ENCODE peak calls at places on chromosomes 13 and 19, in six cellular contexts. D, T, A, U, R and K are unnamed samples.

GRCh38 chr19:383922-384800 is 24.8 kb downstream of the C2CD4C start:
- DNase-seq in D (peak), T (peak), A (no peak), U (no peak), R (peak), K (no peak)

GRCh38 chr19:18208098-18208951 is 4.5 kb upstream of the RAB3A start:
- DNase-seq in D (peak), T (peak), A (no peak), U (peak), R (no peak), K (no peak)

GRCh38 chr19:46431824-46432223 is 3.1 kb upstream of the PNMA8C start:
- DNase-seq in D (peak), T (peak), A (no peak), U (no peak), R (no peak), K (no peak)

GRCh38 chr13:109427695-109428094 is 358.7 kb downstream of the IRS2 start:
- DNase-seq in D (peak), T (no peak), A (no peak), U (no peak), R (no peak), K (no peak)

GRCh38 chr19:29372461-29372860 is 153.3 kb upstream of the VSTM2B start:
- DNase-seq in D (no peak), T (no peak), A (no peak), U (no peak), R (no peak), K (no peak)

GRCh38 chr13:112346173-112346898 is 29.8 kb upstream of the SPACA7 start:
- DNase-seq in D (peak), T (no peak), A (no peak), U (no peak), R (no peak), K (no peak)

GRCh38 chr19:18428837-18429674 is 8.9 kb downstream of the ISYNA1 start:
- DNase-seq in D (peak), T (peak), A (no peak), U (peak), R (no peak), K (peak)

GRCh38 chr13:102035969-102036368 is 365.9 kb downstream of the FGF14 start:
- DNase-seq in D (no peak), T (no peak), A (no peak), U (no peak), R (no peak), K (no peak)

GRCh38 chr13:50843256-50844043 is at the start of gene DLEU7:
- DNase-seq in D (peak), T (no peak), A (no peak), U (no peak), R (no peak), K (no peak)

GRCh38 chr19:44575116-44575700 is 38.2 kb upstream of the IGSF23 start:
- DNase-seq in D (no peak), T (no peak), A (no peak), U (no peak), R (no peak), K (no peak)

GRCh38 chr13:80040977-80041310 is 300.0 kb downstream of the SPRY2 start:
- DNase-seq in D (no peak), T (no peak), A (no peak), U (no peak), R (no peak), K (no peak)

GRCh38 chr19:54439174-54439851 is 9.7 kb upstream of the LENG8 start:
- DNase-seq in D (peak), T (no peak), A (no peak), U (no peak), R (peak), K (no peak)

GRCh38 chr13:101417043-101417406 is 717 bp upstream of the NALCN start:
- DNase-seq in D (no peak), T (no peak), A (no peak), U (no peak), R (no peak), K (no peak)

GRCh38 chr19:54162241-54162805 is 2.8 kb upstream of the LENG1 start:
- DNase-seq in D (peak), T (peak), A (peak), U (peak), R (peak), K (peak)

GRCh38 chr13:35984776-35985453 is 146.3 kb downstream of the DCLK1 start:
- DNase-seq in D (peak), T (no peak), A (no peak), U (no peak), R (no peak), K (no peak)

GRCh38 chr13:63206431-63206830 is 1790.8 kb upstream of the PCDH20 start:
- DNase-seq in D (no peak), T (no peak), A (no peak), U (no peak), R (no peak), K (no peak)

GRCh38 chr19:48835734-48836088 is 580 bp downstream of the HSD17B14 start:
- DNase-seq in D (peak), T (peak), A (peak), U (peak), R (peak), K (peak)

GRCh38 chr13:31631716-31632115 is 107.6 kb upstream of the RXFP2 start:
- DNase-seq in D (peak), T (no peak), A (no peak), U (no peak), R (no peak), K (no peak)

GRCh38 chr19:4267101-4267900 is 11.8 kb upstream of the SHD start:
- DNase-seq in D (peak), T (peak), A (peak), U (peak), R (peak), K (peak)

GRCh38 chr13:85236431-85236830 is 562.8 kb downstream of the SLITRK6 start:
- DNase-seq in D (no peak), T (no peak), A (no peak), U (no peak), R (no peak), K (no peak)

GRCh38 chr19:41311072-41311471 is 1.1 kb downstream of the CCDC97 start:
- DNase-seq in D (no peak), T (no peak), A (no peak), U (no peak), R (no peak), K (no peak)

GRCh38 chr19:51108066-51108804 is at the start of gene CTU1:
- DNase-seq in D (peak), T (peak), A (peak), U (peak), R (peak), K (peak)

GRCh38 chr19:51103811-51104470 is 4.3 kb downstream of the CTU1 start:
- DNase-seq in D (peak), T (no peak), A (no peak), U (no peak), R (no peak), K (no peak)

GRCh38 chr19:51108805-51109146 is 567 bp upstream of the CTU1 start:
- DNase-seq in D (no peak), T (no peak), A (no peak), U (no peak), R (no peak), K (no peak)

GRCh38 chr19:51110666-51110971 is 2.4 kb upstream of the CTU1 start:
- DNase-seq in D (no peak), T (no peak), A (no peak), U (no peak), R (no peak), K (no peak)

DNA sequence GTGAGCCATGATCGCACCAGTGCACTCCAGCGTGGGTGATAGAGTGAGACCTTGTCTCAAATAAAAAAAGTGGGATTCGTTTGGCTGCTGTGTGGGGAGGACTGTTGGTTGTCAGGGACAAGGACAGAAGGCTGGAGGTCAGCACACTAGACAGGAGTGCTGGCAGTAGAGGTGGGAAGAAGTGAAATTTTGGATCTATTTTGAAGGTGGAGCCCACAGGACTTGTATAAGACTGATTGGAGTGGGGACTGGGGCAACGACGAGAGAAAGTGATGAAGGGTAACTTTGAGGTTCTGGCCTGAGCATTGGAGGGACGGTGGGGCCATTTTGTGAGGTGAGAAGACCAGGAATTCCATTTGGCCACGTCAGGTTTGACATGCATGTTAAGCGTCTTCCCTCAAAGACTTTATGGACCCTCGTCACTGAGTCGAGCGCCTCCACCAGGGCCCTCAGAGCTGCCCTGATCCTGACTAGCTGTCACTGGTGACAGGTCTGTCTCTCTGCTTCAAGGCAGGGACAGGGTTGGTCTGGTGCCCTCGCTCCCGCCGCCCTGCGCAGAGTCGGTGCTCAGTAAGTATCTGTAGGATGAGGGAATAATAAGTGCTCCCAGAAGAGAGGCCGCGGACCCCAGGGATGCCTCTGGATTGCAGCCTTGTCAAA is 673 bp downstream of the CTU1 start:
- DNase-seq in D (peak), T (no peak), A (no peak), U (no peak), R (no peak), K (no peak)
- TF ChIP-seq POLR2AphosphoS5 in D (no peak), T (no peak), A (no peak), U (no peak), R (no peak), K (no peak)

GRCh38 chr19:50516859-50517703 is 3.4 kb upstream of the ASPDH start:
- DNase-seq in D (peak), T (no peak), A (no peak), U (no peak), R (no peak), K (no peak)
- TF ChIP-seq POLR2AphosphoS5 in D (no peak), T (no peak), A (no peak), U (no peak), R (no peak), K (no peak)

GRCh38 chr13:46575843-46576242 is 22.9 kb downstream of the LRCH1 start:
- DNase-seq in D (no peak), T (no peak), A (no peak), U (no peak), R (peak), K (no peak)

GRCh38 chr13:46577656-46578589 is 25.0 kb downstream of the LRCH1 start:
- DNase-seq in D (no peak), T (no peak), A (no peak), U (no peak), R (no peak), K (no peak)

GRCh38 chr13:46578590-46578975 is 25.6 kb downstream of the LRCH1 start:
- DNase-seq in D (no peak), T (no peak), A (no peak), U (no peak), R (no peak), K (no peak)

GRCh38 chr13:46582190-46582589 is 29.2 kb downstream of the LRCH1 start:
- DNase-seq in D (no peak), T (no peak), A (no peak), U (no peak), R (no peak), K (no peak)

DNA sequence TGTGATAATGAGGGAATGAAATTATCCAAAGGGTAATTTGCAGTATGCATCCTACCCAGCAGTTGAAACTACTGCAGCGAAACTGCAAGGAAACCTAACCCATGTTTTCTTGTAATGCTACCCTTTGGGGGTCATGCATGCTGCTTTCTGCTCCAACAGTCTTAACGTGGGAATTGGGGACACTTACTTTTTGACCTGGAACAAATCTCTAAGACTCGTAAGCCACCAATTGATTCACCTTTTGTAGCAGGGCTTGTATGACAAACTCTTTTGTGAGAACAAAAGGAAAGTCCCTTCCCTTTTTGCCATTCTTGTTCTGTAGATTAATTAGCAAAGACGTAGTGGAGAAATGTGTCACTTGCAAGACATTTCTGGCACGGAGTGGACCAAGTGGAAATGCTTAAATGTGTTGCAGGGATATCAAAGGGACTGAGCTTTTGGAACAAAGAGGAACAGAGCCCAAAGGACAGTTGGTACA is 27.4 kb downstream of the LRCH1 start:
- DNase-seq in D (no peak), T (no peak), A (no peak), U (no peak), R (no peak), K (no peak)
- TF ChIP-seq POLR2AphosphoS5 in D (no peak), T (no peak), A (no peak), U (no peak), R (no peak), K (no peak)

DNA sequence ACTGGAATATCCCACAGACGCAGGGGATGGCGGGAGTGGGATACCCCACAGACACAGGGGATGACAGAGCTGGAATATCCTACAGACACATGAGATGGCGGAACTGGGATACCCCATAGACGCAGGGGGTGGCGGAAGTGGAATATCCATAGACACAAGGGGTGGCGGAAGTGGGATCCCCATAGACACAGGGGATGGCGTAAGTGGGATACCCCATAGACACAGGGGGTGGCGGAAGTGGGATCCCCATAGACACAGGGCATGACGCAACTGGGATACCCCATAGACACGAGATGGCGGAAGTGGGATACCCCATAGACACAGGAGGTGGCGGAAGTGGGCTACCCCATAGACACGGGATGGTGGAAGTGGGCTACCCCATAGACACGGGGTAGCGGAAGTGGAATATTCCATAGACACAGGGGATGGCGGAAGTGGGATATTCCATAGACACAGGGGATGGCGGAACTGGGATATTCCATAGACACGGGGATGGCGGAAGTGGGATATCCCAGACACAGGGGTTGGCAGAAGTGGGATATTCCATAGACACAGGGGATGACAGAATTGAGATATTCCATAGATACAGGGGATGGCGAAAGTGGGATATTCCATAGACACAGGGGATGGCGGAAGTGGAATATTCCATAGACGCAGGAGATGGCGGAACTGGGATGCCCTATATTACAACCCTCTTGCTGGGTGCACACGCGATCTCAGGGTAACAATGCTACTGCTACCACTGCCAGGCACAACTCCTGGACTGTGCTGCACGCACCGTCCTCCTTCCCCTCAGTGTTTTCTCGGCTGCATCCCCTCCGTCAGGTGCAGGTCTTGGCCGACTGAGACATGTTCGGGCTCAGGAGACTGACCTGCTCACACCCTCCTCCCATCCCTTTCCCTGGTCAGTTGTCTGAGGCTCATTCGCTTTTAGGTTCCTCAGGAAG is 28.1 kb downstream of the ZNF787 start:
- DNase-seq in D (no peak), T (no peak), A (no peak), U (no peak), R (no peak), K (no peak)
- TF ChIP-seq POLR2AphosphoS5 in D (no peak), T (no peak), A (peak), U (no peak), R (no peak), K (peak)

GRCh38 chr19:37306383-37306963 is 64.4 kb upstream of the ZNF527 start:
- DNase-seq in D (no peak), T (no peak), A (no peak), U (no peak), R (no peak), K (no peak)

GRCh38 chr19:37309834-37310575 is 60.9 kb upstream of the ZNF527 start:
- DNase-seq in D (peak), T (no peak), A (no peak), U (no peak), R (no peak), K (no peak)

GRCh38 chr19:37303591-37304171 is 67.2 kb upstream of the ZNF527 start:
- DNase-seq in D (no peak), T (no peak), A (no peak), U (no peak), R (no peak), K (no peak)

GRCh38 chr19:37304884-37305255 is 66.0 kb upstream of the ZNF527 start:
- DNase-seq in D (no peak), T (no peak), A (no peak), U (no peak), R (no peak), K (no peak)

DNA sequence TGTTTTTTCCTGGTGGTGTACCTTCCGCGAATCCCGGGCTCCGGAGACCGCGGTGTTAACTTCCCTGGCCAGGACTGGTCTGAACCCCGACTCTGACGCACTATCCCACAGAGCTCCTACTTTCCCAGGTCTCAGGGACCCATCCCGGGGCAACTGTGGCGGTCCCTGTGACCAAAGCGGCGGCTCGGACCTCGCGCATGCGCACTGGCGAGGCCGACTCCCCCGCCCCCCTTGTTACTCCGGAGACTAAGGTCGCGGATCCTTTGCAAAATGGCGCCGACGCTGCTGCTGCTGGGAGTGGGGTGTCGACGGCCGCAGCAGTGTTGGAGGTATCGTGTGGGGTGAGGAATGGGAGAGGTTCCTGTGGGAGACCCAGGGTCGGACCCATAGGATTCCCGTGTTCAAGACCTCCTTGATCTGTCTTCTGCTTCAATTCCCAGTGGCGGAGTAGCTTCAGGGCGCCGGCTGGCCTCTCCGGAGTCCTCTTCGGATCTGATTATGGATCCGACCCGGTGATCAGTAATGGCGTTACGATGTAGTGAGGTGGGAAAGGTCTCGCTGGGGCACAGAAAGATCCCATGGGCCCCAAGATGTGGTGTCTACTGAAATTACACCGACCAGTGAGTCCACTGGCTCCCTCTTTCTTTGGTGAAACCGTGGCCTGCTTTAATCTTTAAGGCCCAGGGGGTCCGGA is 66.6 kb upstream of the ZNF527 start:
- DNase-seq in D (no peak), T (peak), A (no peak), U (peak), R (no peak), K (no peak)
- TF ChIP-seq POLR2AphosphoS5 in D (no peak), T (no peak), A (no peak), U (no peak), R (no peak), K (no peak)

GRCh38 chr19:10654610-10655456 is 687 bp downstream of the ILF3 start:
- DNase-seq in D (peak), T (peak), A (no peak), U (peak), R (peak), K (peak)

GRCh38 chr19:10655457-10656312 is 1.5 kb downstream of the ILF3 start:
- DNase-seq in D (peak), T (no peak), A (no peak), U (peak), R (no peak), K (no peak)

GRCh38 chr19:10651821-10652220 is 2.3 kb upstream of the ILF3 start:
- DNase-seq in D (no peak), T (no peak), A (no peak), U (no peak), R (no peak), K (no peak)

GRCh38 chr19:10653482-10653731 is 739 bp upstream of the ILF3 start:
- DNase-seq in D (no peak), T (no peak), A (no peak), U (no peak), R (no peak), K (no peak)

GRCh38 chr19:10653732-10654609 is at the start of gene ILF3:
- DNase-seq in D (peak), T (peak), A (peak), U (peak), R (peak), K (peak)
- TF ChIP-seq POLR2AphosphoS5 in D (peak), T (peak), A (peak), U (peak), R (peak), K (peak)

GRCh38 chr19:10233946-10234345 is 2.8 kb upstream of the S1PR2 start:
- DNase-seq in D (no peak), T (no peak), A (no peak), U (no peak), R (no peak), K (no peak)

GRCh38 chr19:10243606-10244005 is 8.4 kb upstream of the MRPL4 start:
- DNase-seq in D (no peak), T (peak), A (no peak), U (no peak), R (no peak), K (no peak)

GRCh38 chr19:10235003-10235402 is 3.9 kb upstream of the S1PR2 start:
- DNase-seq in D (no peak), T (no peak), A (no peak), U (no peak), R (no peak), K (no peak)

GRCh38 chr19:10237702-10238101 is 6.6 kb upstream of the S1PR2 start:
- DNase-seq in D (no peak), T (no peak), A (no peak), U (no peak), R (no peak), K (no peak)

GRCh38 chr19:10238172-10238783 is 7.1 kb upstream of the S1PR2 start:
- DNase-seq in D (no peak), T (no peak), A (no peak), U (peak), R (no peak), K (no peak)
- TF ChIP-seq POLR2AphosphoS5 in D (no peak), T (no peak), A (no peak), U (peak), R (no peak), K (no peak)